ENCODE peak calls at places on chromosomes 3 and 15, in seven cellular contexts. One of them, this sample, is unnamed.

GRCh38 chr15:80154336-80154735 is 1.5 kb downstream of the FAH start:
- DNase-seq in mesendoderm: no peak
- DNase-seq in IMR-90: peak; percentile 15
- DNase-seq in trophoblast cell: no peak
- DNase-seq in H1: no peak
- DNase-seq in H9: no peak
- DNase-seq in mesenchymal stem cell: peak; percentile 44
- DNase-seq in this sample: no peak

GRCh38 chr3:4722103-4722502 is 229.0 kb downstream of the ITPR1 start:
- DNase-seq in trophoblast cell: peak; percentile 60
- DNase-seq in H9: no peak
- DNase-seq in mesenchymal stem cell: peak; percentile 69
- DNase-seq in H1: no peak
- DNase-seq in mesendoderm: peak; percentile 75
- DNase-seq in IMR-90: peak; percentile 73
- DNase-seq in this sample: no peak

GRCh38 chr3:94272030-94272429 is 209.2 kb downstream of the NSUN3 start:
- DNase-seq in H1: no peak
- DNase-seq in H9: no peak
- DNase-seq in trophoblast cell: peak; percentile 38
- DNase-seq in IMR-90: peak; percentile 2
- DNase-seq in mesenchymal stem cell: peak; percentile 0
- DNase-seq in mesendoderm: no peak
- DNase-seq in this sample: no peak

GRCh38 chr3:53850895-53851294 is 4.5 kb downstream of the IL17RB start:
- DNase-seq in H9: no peak
- DNase-seq in trophoblast cell: no peak
- DNase-seq in IMR-90: peak; percentile 58
- DNase-seq in mesenchymal stem cell: peak; percentile 14
- DNase-seq in mesendoderm: no peak
- DNase-seq in H1: no peak
- DNase-seq in this sample: no peak

GRCh38 chr3:111200027-111200426 is 128.4 kb downstream of the NECTIN3 start:
- DNase-seq in mesendoderm: peak; percentile 8
- DNase-seq in H1: no peak
- DNase-seq in IMR-90: peak; percentile 13
- DNase-seq in trophoblast cell: peak; percentile 1
- DNase-seq in H9: no peak
- DNase-seq in mesenchymal stem cell: peak; percentile 9
- DNase-seq in this sample: no peak

GRCh38 chr15:76996076-76996525 is 1.2 kb downstream of the PSTPIP1 start:
- DNase-seq in mesendoderm: no peak
- DNase-seq in IMR-90: no peak
- DNase-seq in trophoblast cell: no peak
- DNase-seq in mesenchymal stem cell: no peak
- DNase-seq in H1: no peak
- DNase-seq in H9: no peak
- DNase-seq in this sample: no peak

GRCh38 chr15:87711011-87711410 is 545.5 kb downstream of the NTRK3 start:
- DNase-seq in H1: no peak
- DNase-seq in mesendoderm: no peak
- DNase-seq in H9: no peak
- DNase-seq in mesenchymal stem cell: peak; percentile 44
- DNase-seq in IMR-90: peak; percentile 45
- DNase-seq in trophoblast cell: no peak
- DNase-seq in this sample: no peak

GRCh38 chr3:31533169-31533870 is 595 bp downstream of the STT3B start:
- DNase-seq in mesenchymal stem cell: peak; percentile 49
- DNase-seq in IMR-90: peak; percentile 1
- DNase-seq in trophoblast cell: peak; percentile 52
- DNase-seq in mesendoderm: peak; percentile 47
- DNase-seq in H9: peak; percentile 40
- DNase-seq in H1: no peak
- DNase-seq in this sample: peak; percentile 32

GRCh38 chr3:99315896-99316295 is 322.5 kb upstream of the COL8A1 start:
- DNase-seq in IMR-90: peak; percentile 25
- DNase-seq in H9: no peak
- DNase-seq in mesenchymal stem cell: no peak
- DNase-seq in H1: no peak
- DNase-seq in trophoblast cell: no peak
- DNase-seq in mesendoderm: no peak
- DNase-seq in this sample: no peak

GRCh38 chr3:73068419-73068818 is 7.0 kb downstream of the EBLN2 start:
- DNase-seq in mesendoderm: no peak
- DNase-seq in IMR-90: no peak
- DNase-seq in mesenchymal stem cell: no peak
- DNase-seq in trophoblast cell: peak; percentile 41
- DNase-seq in H1: no peak
- DNase-seq in H9: no peak
- DNase-seq in this sample: no peak

GRCh38 chr3:14383753-14384152 is 18.7 kb upstream of the SLC6A6 start:
- DNase-seq in H9: no peak
- DNase-seq in mesenchymal stem cell: no peak
- DNase-seq in mesendoderm: no peak
- DNase-seq in trophoblast cell: no peak
- DNase-seq in H1: no peak
- DNase-seq in IMR-90: no peak
- DNase-seq in this sample: no peak

GRCh38 chr3:15319575-15319974 is 12.8 kb downstream of the SH3BP5 start:
- DNase-seq in trophoblast cell: peak; percentile 89
- DNase-seq in mesendoderm: no peak
- DNase-seq in mesenchymal stem cell: no peak
- DNase-seq in H1: no peak
- DNase-seq in IMR-90: peak; percentile 46
- DNase-seq in H9: no peak
- DNase-seq in this sample: no peak

GRCh38 chr3:98971183-98971681 is 69.7 kb upstream of the DCBLD2 start:
- DNase-seq in IMR-90: peak; percentile 95
- DNase-seq in trophoblast cell: no peak
- DNase-seq in mesenchymal stem cell: peak; percentile 79
- DNase-seq in mesendoderm: no peak
- DNase-seq in H1: no peak
- DNase-seq in H9: no peak
- DNase-seq in this sample: no peak

GRCh38 chr15:78638658-78639314 is 2.2 kb downstream of the CHRNB4 start:
- DNase-seq in mesendoderm: peak; percentile 84
- DNase-seq in mesenchymal stem cell: peak; percentile 60
- DNase-seq in trophoblast cell: peak; percentile 71
- DNase-seq in IMR-90: peak; percentile 19
- DNase-seq in H9: peak; percentile 82
- DNase-seq in H1: peak; percentile 34
- DNase-seq in this sample: peak; percentile 77

GRCh38 chr3:101803152-101803782 is 24.3 kb downstream of the NXPE3 start:
- DNase-seq in trophoblast cell: peak; percentile 93
- DNase-seq in mesendoderm: peak; percentile 51
- DNase-seq in H1: no peak
- DNase-seq in H9: no peak
- DNase-seq in IMR-90: peak; percentile 79
- DNase-seq in mesenchymal stem cell: peak; percentile 80
- DNase-seq in this sample: peak; percentile 26

GRCh38 chr15:78726870-78727551 is 84.3 kb downstream of the ADAMTS7 start:
- DNase-seq in mesenchymal stem cell: peak; percentile 18
- DNase-seq in trophoblast cell: peak; percentile 38
- DNase-seq in H9: peak; percentile 97
- DNase-seq in H1: no peak
- DNase-seq in IMR-90: no peak
- DNase-seq in mesendoderm: peak; percentile 92
- DNase-seq in this sample: no peak

GRCh38 chr15:95857758-95858157 is 472.7 kb upstream of the NR2F2 start:
- DNase-seq in trophoblast cell: no peak
- DNase-seq in mesenchymal stem cell: peak; percentile 78
- DNase-seq in IMR-90: no peak
- DNase-seq in mesendoderm: no peak
- DNase-seq in H9: no peak
- DNase-seq in H1: no peak
- DNase-seq in this sample: no peak

GRCh38 chr3:69115731-69116130 is 6.7 kb downstream of the LMOD3 start:
- DNase-seq in mesenchymal stem cell: peak; percentile 13
- DNase-seq in H1: no peak
- DNase-seq in trophoblast cell: no peak
- DNase-seq in mesendoderm: no peak
- DNase-seq in H9: no peak
- DNase-seq in IMR-90: peak; percentile 78
- DNase-seq in this sample: no peak

GRCh38 chr15:86183765-86184491 is 104.3 kb downstream of the AGBL1 start:
- DNase-seq in H9: no peak
- DNase-seq in IMR-90: no peak
- DNase-seq in mesenchymal stem cell: no peak
- DNase-seq in trophoblast cell: no peak
- DNase-seq in H1: no peak
- DNase-seq in mesendoderm: no peak
- DNase-seq in this sample: no peak

GRCh38 chr15:45181491-45182285 is 6.1 kb downstream of the SHF start:
- DNase-seq in mesenchymal stem cell: no peak
- DNase-seq in H1: no peak
- DNase-seq in H9: no peak
- DNase-seq in IMR-90: no peak
- DNase-seq in mesendoderm: no peak
- DNase-seq in trophoblast cell: no peak
- DNase-seq in this sample: no peak

GRCh38 chr3:55202320-55202719 is 274.5 kb upstream of the LRTM1 start:
- DNase-seq in H1: no peak
- DNase-seq in trophoblast cell: no peak
- DNase-seq in mesendoderm: no peak
- DNase-seq in H9: no peak
- DNase-seq in IMR-90: peak; percentile 95
- DNase-seq in mesenchymal stem cell: peak; percentile 92
- DNase-seq in this sample: no peak

GRCh38 chr15:73956276-73957086 is 30.2 kb downstream of the LOXL1 start:
- DNase-seq in IMR-90: peak; percentile 92
- DNase-seq in H1: no peak
- DNase-seq in H9: no peak
- DNase-seq in mesendoderm: no peak
- DNase-seq in trophoblast cell: no peak
- DNase-seq in mesenchymal stem cell: peak; percentile 78
- DNase-seq in this sample: no peak

GRCh38 chr3:49255112-49255511 is 21.9 kb downstream of the C3orf62 start:
- DNase-seq in H9: no peak
- DNase-seq in mesenchymal stem cell: peak; percentile 47
- DNase-seq in trophoblast cell: peak; percentile 28
- DNase-seq in IMR-90: no peak
- DNase-seq in mesendoderm: peak; percentile 22
- DNase-seq in H1: no peak
- DNase-seq in this sample: no peak

GRCh38 chr15:72785452-72786243 is 2.1 kb upstream of the ADPGK start:
- DNase-seq in H9: no peak
- DNase-seq in mesenchymal stem cell: peak; percentile 81
- DNase-seq in H1: no peak
- DNase-seq in trophoblast cell: no peak
- DNase-seq in IMR-90: peak; percentile 74
- DNase-seq in mesendoderm: no peak
- DNase-seq in this sample: no peak

GRCh38 chr3:13053915-13054704 is 19.1 kb downstream of the IQSEC1 start:
- DNase-seq in trophoblast cell: no peak
- DNase-seq in IMR-90: no peak
- DNase-seq in H1: no peak
- DNase-seq in H9: no peak
- DNase-seq in mesenchymal stem cell: no peak
- DNase-seq in mesendoderm: no peak
- DNase-seq in this sample: no peak
- H2BK5ac ChIP-seq in trophoblast cell: no peak overlapping the region
- H2BK5ac ChIP-seq in IMR-90: no peak overlapping the region
- H2BK5ac ChIP-seq in H1: no peak overlapping the region
- H2BK5ac ChIP-seq in H9: no peak overlapping the region
- H2BK5ac ChIP-seq in mesenchymal stem cell: no peak overlapping the region
- H2BK5ac ChIP-seq in mesendoderm: no peak overlapping the region
- H2BK5ac ChIP-seq in this sample: peak overlapping the region; percentile 85

DNA sequence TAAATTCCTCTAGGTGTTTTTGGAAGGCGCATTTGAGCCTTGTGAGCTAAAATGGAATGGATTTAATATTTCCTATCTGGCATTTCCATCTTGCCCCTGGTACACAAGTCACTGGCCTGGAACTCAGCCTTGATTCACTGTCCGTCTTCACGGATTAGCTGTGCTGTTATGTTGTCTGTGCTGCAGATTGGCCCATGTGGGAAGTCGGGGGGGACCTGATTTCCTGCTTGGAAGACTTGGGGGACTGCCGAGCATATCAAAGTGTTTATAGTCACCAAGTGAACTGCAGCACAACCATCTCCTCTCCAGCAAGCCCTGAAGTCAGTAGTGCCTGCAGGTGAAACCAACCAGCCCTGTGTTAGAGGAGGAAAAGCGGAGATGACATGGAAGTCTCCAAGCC is 12.2 kb downstream of the GHRL start:
- DNase-seq in H9: no peak
- DNase-seq in H1: no peak
- DNase-seq in trophoblast cell: no peak
- DNase-seq in IMR-90: no peak
- DNase-seq in mesenchymal stem cell: no peak
- DNase-seq in mesendoderm: no peak
- DNase-seq in this sample: no peak
- H2BK5ac ChIP-seq in H9: no peak overlapping the region
- H2BK5ac ChIP-seq in H1: no peak overlapping the region
- H2BK5ac ChIP-seq in trophoblast cell: no peak overlapping the region
- H2BK5ac ChIP-seq in IMR-90: no peak overlapping the region
- H2BK5ac ChIP-seq in mesenchymal stem cell: no peak overlapping the region
- H2BK5ac ChIP-seq in mesendoderm: no peak overlapping the region
- H2BK5ac ChIP-seq in this sample: no peak overlapping the region

GRCh38 chr15:23574742-23575141 is 9.3 kb downstream of the MKRN3 start:
- DNase-seq in H9: peak; percentile 29
- DNase-seq in mesendoderm: peak; percentile 51
- DNase-seq in H1: no peak
- DNase-seq in mesenchymal stem cell: no peak
- DNase-seq in IMR-90: no peak
- DNase-seq in trophoblast cell: no peak
- DNase-seq in this sample: no peak
- H2BK5ac ChIP-seq in H9: no peak overlapping the region
- H2BK5ac ChIP-seq in mesendoderm: no peak overlapping the region
- H2BK5ac ChIP-seq in H1: no peak overlapping the region
- H2BK5ac ChIP-seq in mesenchymal stem cell: no peak overlapping the region
- H2BK5ac ChIP-seq in IMR-90: no peak overlapping the region
- H2BK5ac ChIP-seq in trophoblast cell: no peak overlapping the region
- H2BK5ac ChIP-seq in this sample: no peak overlapping the region

GRCh38 chr15:59401810-59402569 is 29.3 kb upstream of the MYO1E start:
- DNase-seq in H9: no peak
- DNase-seq in IMR-90: no peak
- DNase-seq in mesendoderm: no peak
- DNase-seq in mesenchymal stem cell: no peak
- DNase-seq in trophoblast cell: no peak
- DNase-seq in H1: no peak
- DNase-seq in this sample: no peak

GRCh38 chr15:59405079-59405478 is 32.4 kb upstream of the MYO1E start:
- DNase-seq in H9: no peak
- DNase-seq in mesendoderm: no peak
- DNase-seq in mesenchymal stem cell: no peak
- DNase-seq in trophoblast cell: no peak
- DNase-seq in H1: no peak
- DNase-seq in IMR-90: no peak
- DNase-seq in this sample: no peak

GRCh38 chr15:59410448-59410896 is 27.5 kb upstream of the FAM81A start:
- DNase-seq in H9: no peak
- DNase-seq in mesenchymal stem cell: no peak
- DNase-seq in trophoblast cell: no peak
- DNase-seq in IMR-90: no peak
- DNase-seq in H1: no peak
- DNase-seq in mesendoderm: no peak
- DNase-seq in this sample: no peak

DNA sequence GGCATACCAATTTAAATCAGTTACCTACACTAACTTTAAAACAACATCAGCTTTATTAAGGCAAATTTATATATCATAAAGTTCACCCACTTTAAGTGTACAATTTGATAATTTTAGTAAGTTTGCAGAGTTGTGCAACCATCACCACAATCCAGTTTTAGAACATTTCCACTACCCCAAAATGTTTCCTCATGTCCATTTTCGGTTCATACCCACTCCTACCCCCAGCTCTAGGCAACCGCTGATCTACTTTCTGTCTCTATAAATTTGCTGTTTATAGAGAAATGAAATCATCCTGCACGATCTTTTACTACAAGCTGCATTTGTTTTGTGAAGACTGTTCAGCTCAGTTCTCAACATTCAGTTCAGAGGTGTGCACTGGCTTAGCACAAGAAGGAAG is 31.5 kb upstream of the FAM81A start:
- DNase-seq in trophoblast cell: no peak
- DNase-seq in mesenchymal stem cell: no peak
- DNase-seq in H1: no peak
- DNase-seq in IMR-90: no peak
- DNase-seq in H9: no peak
- DNase-seq in mesendoderm: no peak
- DNase-seq in this sample: no peak
- H2BK5ac ChIP-seq in trophoblast cell: no peak overlapping the region
- H2BK5ac ChIP-seq in mesenchymal stem cell: no peak overlapping the region
- H2BK5ac ChIP-seq in H1: no peak overlapping the region
- H2BK5ac ChIP-seq in IMR-90: no peak overlapping the region
- H2BK5ac ChIP-seq in H9: no peak overlapping the region
- H2BK5ac ChIP-seq in mesendoderm: no peak overlapping the region
- H2BK5ac ChIP-seq in this sample: no peak overlapping the region